ENCODE peak calls at places on chromosomes 5 and 9, in five cellular contexts. Y, D, P, X and K are unnamed samples. For H3K36me3, the result is how much of the 10 kb centered on the place peaks cover.

GRCh38 chr9:130196643-130197042 is 24.4 kb downstream of the NCS1 start:
- DNase-seq in Y (no peak), D (no peak), P (no peak), X (no peak), K (no peak)

GRCh38 chr5:145991044-145991575 is 54.7 kb downstream of the SH3RF2 start:
- DNase-seq in Y (no peak), D (no peak), P (no peak), X (peak), K (no peak)

GRCh38 chr5:132489871-132490483 is 596 bp downstream of the IRF1 start:
- DNase-seq in Y (peak), D (peak), P (no peak), X (peak), K (peak)

GRCh38 chr5:168334161-168335094 is 43.0 kb downstream of the WWC1 start:
- DNase-seq in Y (no peak), D (no peak), P (peak), X (peak), K (no peak)

GRCh38 chr9:105757496-105758251 is 63.3 kb downstream of the TMEM38B start:
- DNase-seq in Y (no peak), D (no peak), P (no peak), X (peak), K (no peak)

GRCh38 chr9:15349892-15350761 is 43.1 kb upstream of the TTC39B start:
- DNase-seq in Y (peak), D (no peak), P (no peak), X (peak), K (peak)

GRCh38 chr9:135294826-135295225 is 184.8 kb upstream of the PPP1R26 start:
- DNase-seq in Y (peak), D (no peak), P (no peak), X (no peak), K (no peak)

GRCh38 chr5:151106073-151106472 is 25.2 kb upstream of the TNIP1 start:
- DNase-seq in Y (no peak), D (no peak), P (no peak), X (no peak), K (no peak)

GRCh38 chr9:117682955-117683710 is 21.1 kb upstream of the TLR4 start:
- DNase-seq in Y (no peak), D (no peak), P (no peak), X (no peak), K (peak)

GRCh38 chr5:15598294-15598902 is 98.4 kb downstream of the FBXL7 start:
- DNase-seq in Y (peak), D (peak), P (peak), X (peak), K (peak)

GRCh38 chr9:715310-715709 is 126.2 kb upstream of the DMRT1 start:
- DNase-seq in Y (no peak), D (no peak), P (no peak), X (peak), K (no peak)

GRCh38 chr5:123700624-123701023 is 188.6 kb downstream of the CSNK1G3 start:
- DNase-seq in Y (peak), D (no peak), P (peak), X (peak), K (no peak)

GRCh38 chr5:82046268-82046621 is 74.4 kb downstream of the ATG10 start:
- DNase-seq in Y (no peak), D (no peak), P (no peak), X (no peak), K (no peak)

GRCh38 chr9:91659529-91660294 is 236.1 kb upstream of the NFIL3 start:
- DNase-seq in Y (peak), D (no peak), P (peak), X (peak), K (no peak)

GRCh38 chr9:2255128-2255527 is 240.0 kb downstream of the SMARCA2 start:
- DNase-seq in Y (no peak), D (no peak), P (peak), X (no peak), K (no peak)

GRCh38 chr5:151030377-151030776 is 10.0 kb downstream of the GPX3 start:
- DNase-seq in Y (no peak), D (no peak), P (no peak), X (no peak), K (peak)

GRCh38 chr5:6222121-6222520 is 156.2 kb downstream of the MED10 start:
- DNase-seq in Y (no peak), D (no peak), P (no peak), X (no peak), K (no peak)

GRCh38 chr5:113183694-113184093 is 207.1 kb downstream of the DCP2 start:
- DNase-seq in Y (no peak), D (no peak), P (no peak), X (no peak), K (no peak)

GRCh38 chr9:93303258-93303771 is 119.4 kb downstream of the WNK2 start:
- DNase-seq in Y (no peak), D (no peak), P (no peak), X (no peak), K (peak)

GRCh38 chr9:24582363-24583126 is 36.8 kb upstream of the IZUMO3 start:
- DNase-seq in Y (no peak), D (no peak), P (no peak), X (no peak), K (no peak)

GRCh38 chr5:132854301-132854700 is 12.0 kb downstream of the GDF9 start:
- DNase-seq in Y (no peak), D (no peak), P (peak), X (no peak), K (no peak)

GRCh38 chr5:148003226-148003625 is 60.6 kb upstream of the SPINK5 start:
- DNase-seq in Y (no peak), D (no peak), P (no peak), X (no peak), K (no peak)

GRCh38 chr5:45696206-45696836 is at the start of gene HCN1:
- DNase-seq in Y (no peak), D (no peak), P (peak), X (peak), K (peak)

GRCh38 chr9:21265421-21266189 is 25.8 kb upstream of the IFNA14 start:
- DNase-seq in Y (peak), D (no peak), P (peak), X (no peak), K (no peak)

GRCh38 chr9:79693750-79694149 is 122.0 kb downstream of the TLE4 start:
- DNase-seq in Y (no peak), D (no peak), P (no peak), X (no peak), K (no peak)

GRCh38 chr9:133125706-133126696 is 5.0 kb upstream of the RALGDS start:
- DNase-seq in Y (no peak), D (no peak), P (no peak), X (peak), K (no peak)

GRCh38 chr9:70257991-70258691 is 637 bp upstream of the SMC5 start:
- DNase-seq in Y (no peak), D (peak), P (peak), X (peak), K (peak)

GRCh38 chr9:125703662-125704061 is 3.3 kb downstream of the MAPKAP1 start:
- DNase-seq in Y (no peak), D (no peak), P (no peak), X (no peak), K (no peak)

GRCh38 chr5:160286947-160287346 is 25.4 kb downstream of the CCNJL start:
- DNase-seq in Y (no peak), D (no peak), P (no peak), X (no peak), K (no peak)

GRCh38 chr9:121261107-121261460 is 6.9 kb upstream of the GSN start:
- DNase-seq in Y (no peak), D (no peak), P (no peak), X (peak), K (no peak)
- H3K9ac ChIP-seq in Y (no peak), D (no peak), P (no peak), X (peak), K (no peak)

GRCh38 chr5:177142778-177143177 is 9.2 kb downstream of the NSD1 start:
- DNase-seq in Y (no peak), D (no peak), P (no peak), X (no peak), K (no peak)

GRCh38 chr5:177141496-177141895 is 7.9 kb downstream of the NSD1 start:
- DNase-seq in Y (no peak), D (no peak), P (no peak), X (no peak), K (no peak)

GRCh38 chr5:177142029-177142681 is 8.6 kb downstream of the NSD1 start:
- DNase-seq in Y (no peak), D (no peak), P (peak), X (no peak), K (no peak)

GRCh38 chr5:177147239-177147638 is 13.7 kb downstream of the NSD1 start:
- DNase-seq in Y (peak), D (no peak), P (no peak), X (peak), K (no peak)
- H3K36me3 ChIP-seq in Y (under half), D (half or more), P (under half), X (half or more), K (under half)

GRCh38 chr5:175652741-175653663 is 4.9 kb upstream of the HRH2 start:
- DNase-seq in Y (no peak), D (peak), P (no peak), X (peak), K (no peak)
- H3K9ac ChIP-seq in Y (no peak), D (no peak), P (no peak), X (no peak), K (no peak)

DNA sequence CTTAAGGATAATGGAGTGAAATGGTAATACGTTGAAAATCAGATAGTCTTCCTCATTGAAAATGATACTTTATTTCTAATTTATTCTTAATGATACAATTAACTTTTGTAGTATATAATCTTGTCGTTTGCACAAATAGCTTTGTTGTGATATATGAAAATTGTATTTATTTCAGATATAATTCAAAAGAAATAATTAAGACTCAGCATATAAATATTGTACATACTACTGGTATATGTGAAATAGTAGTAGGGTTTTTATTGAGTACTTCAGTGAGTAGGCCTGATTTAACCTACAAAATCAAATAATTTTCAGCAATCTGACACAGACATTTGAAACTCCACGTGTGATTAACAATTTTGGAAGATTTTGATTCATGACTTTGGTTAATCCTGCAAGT is 4.8 kb downstream of the C5orf22 start:
- DNase-seq in Y (no peak), D (no peak), P (no peak), X (no peak), K (no peak)
- H3K36me3 ChIP-seq in Y (under half), D (half or more), P (under half), X (half or more), K (under half)

DNA sequence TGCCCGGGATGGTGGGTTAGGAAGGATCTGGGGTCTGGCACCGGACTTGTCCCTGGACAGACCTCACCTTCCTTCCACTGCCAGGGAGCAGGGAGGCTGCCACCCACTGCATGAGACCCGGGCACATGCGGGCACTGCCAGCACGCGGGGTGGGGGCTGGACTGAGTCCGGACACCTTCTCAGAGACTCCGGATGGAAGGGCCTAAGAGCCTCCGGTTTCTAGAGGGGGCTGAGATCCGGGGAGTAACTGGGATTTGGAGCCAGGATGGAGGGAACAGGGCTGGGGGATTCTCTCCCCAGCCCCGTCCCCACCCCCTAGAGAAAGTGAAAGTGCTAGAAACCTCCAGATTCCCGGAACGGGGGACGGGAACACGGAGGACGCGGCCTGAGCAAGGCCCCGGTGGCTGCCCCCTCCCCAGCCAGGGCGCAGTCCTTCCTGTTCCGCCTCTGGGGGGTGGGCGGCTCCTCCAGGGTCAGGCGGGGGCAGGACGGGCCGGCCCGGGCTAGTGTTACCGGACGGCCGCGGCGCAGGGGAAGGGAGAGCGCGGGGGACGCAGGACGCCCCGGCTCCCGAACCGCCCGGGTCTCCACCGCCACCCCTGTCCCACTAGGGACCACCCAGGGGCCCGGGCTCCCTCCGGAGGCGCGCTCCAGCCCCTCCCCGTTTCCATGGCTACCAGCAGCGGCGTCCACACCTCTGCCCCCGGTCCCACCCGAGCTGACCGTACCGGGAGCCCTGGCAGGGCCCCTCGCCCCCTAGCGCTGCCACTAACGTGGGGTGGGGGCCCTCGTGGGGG is 735 bp downstream of the SLC12A7 start:
- DNase-seq in Y (peak), D (no peak), P (peak), X (peak), K (no peak)
- H3K9ac ChIP-seq in Y (peak), D (peak), P (peak), X (peak), K (peak)